ENCODE peak calls at places on chromosomes 7 and 10, in six cellular contexts. One of them, this sample, is unnamed.

GRCh38 chr10:133230387-133231195 is 574 bp downstream of the UTF1 start:
- DNase-seq in fibroblast of lung: no peak
- DNase-seq in upper lobe of left lung: peak; percentile 36
- DNase-seq in pancreas: no peak
- DNase-seq in IMR-90: no peak
- DNase-seq in tibial artery: no peak
- DNase-seq in this sample: no peak

GRCh38 chr7:80791509-80791929 is 127.3 kb downstream of the SEMA3C start:
- DNase-seq in fibroblast of lung: no peak
- DNase-seq in pancreas: no peak
- DNase-seq in IMR-90: no peak
- DNase-seq in upper lobe of left lung: no peak
- DNase-seq in tibial artery: no peak
- DNase-seq in this sample: no peak

GRCh38 chr7:84809877-84810276 is 377.0 kb downstream of the SEMA3D start:
- DNase-seq in fibroblast of lung: no peak
- DNase-seq in pancreas: no peak
- DNase-seq in IMR-90: no peak
- DNase-seq in tibial artery: no peak
- DNase-seq in upper lobe of left lung: no peak
- DNase-seq in this sample: no peak

GRCh38 chr7:102464577-102465280 is at the start of the genes ALKBH4 and LRWD1:
- DNase-seq in pancreas: peak; percentile 95
- DNase-seq in IMR-90: peak; percentile 87
- DNase-seq in tibial artery: peak; percentile 92
- DNase-seq in upper lobe of left lung: peak; percentile 97
- DNase-seq in fibroblast of lung: peak; percentile 87
- DNase-seq in this sample: peak; percentile 93

GRCh38 chr10:95374597-95375209 is 83.9 kb upstream of the PDLIM1 start:
- DNase-seq in IMR-90: peak; percentile 57
- DNase-seq in fibroblast of lung: peak; percentile 78
- DNase-seq in tibial artery: peak; percentile 53
- DNase-seq in pancreas: peak; percentile 77
- DNase-seq in upper lobe of left lung: peak; percentile 72
- DNase-seq in this sample: peak; percentile 86

GRCh38 chr7:159144756-159145543 is at the start of gene VIPR2:
- DNase-seq in pancreas: peak; percentile 37
- DNase-seq in fibroblast of lung: no peak
- DNase-seq in IMR-90: no peak
- DNase-seq in upper lobe of left lung: no peak
- DNase-seq in tibial artery: no peak
- DNase-seq in this sample: no peak

GRCh38 chr10:15483215-15483970 is 112.3 kb upstream of the FAM171A1 start:
- DNase-seq in pancreas: no peak
- DNase-seq in IMR-90: no peak
- DNase-seq in fibroblast of lung: peak; percentile 51
- DNase-seq in tibial artery: no peak
- DNase-seq in upper lobe of left lung: no peak
- DNase-seq in this sample: no peak

GRCh38 chr7:108576110-108576509 is 6.4 kb downstream of the DNAJB9 start:
- DNase-seq in IMR-90: no peak
- DNase-seq in fibroblast of lung: no peak
- DNase-seq in tibial artery: no peak
- DNase-seq in upper lobe of left lung: no peak
- DNase-seq in pancreas: no peak
- DNase-seq in this sample: no peak

GRCh38 chr10:21764790-21765189 is 230.8 kb downstream of the MLLT10 start:
- DNase-seq in IMR-90: no peak
- DNase-seq in upper lobe of left lung: no peak
- DNase-seq in pancreas: no peak
- DNase-seq in tibial artery: no peak
- DNase-seq in fibroblast of lung: no peak
- DNase-seq in this sample: no peak

GRCh38 chr7:111091623-111092370 is 870 bp downstream of the LRRN3 start:
- DNase-seq in IMR-90: no peak
- DNase-seq in tibial artery: no peak
- DNase-seq in fibroblast of lung: no peak
- DNase-seq in upper lobe of left lung: no peak
- DNase-seq in pancreas: no peak
- DNase-seq in this sample: no peak

DNA sequence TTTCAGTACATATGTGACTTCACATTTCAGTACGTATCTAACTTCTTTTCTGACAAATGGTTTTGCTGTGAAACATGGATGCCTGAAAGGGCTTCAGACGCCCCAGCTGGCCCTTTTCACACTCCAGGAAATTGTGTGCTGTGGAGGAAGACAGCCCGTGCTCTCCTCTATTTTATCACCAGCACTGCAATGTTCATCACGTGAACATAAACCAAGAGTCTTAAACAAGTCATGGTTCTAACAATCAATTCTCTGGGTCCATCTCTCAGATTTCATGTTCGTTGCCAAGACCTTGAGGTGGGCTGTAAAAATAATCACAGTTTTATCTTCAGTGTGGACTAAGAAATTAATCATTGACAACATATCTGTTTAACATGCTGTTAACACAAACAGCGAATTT is 141.2 kb downstream of the WDR37 start:
- DNase-seq in tibial artery: no peak
- DNase-seq in fibroblast of lung: no peak
- DNase-seq in IMR-90: no peak
- DNase-seq in upper lobe of left lung: no peak
- DNase-seq in pancreas: no peak
- DNase-seq in this sample: no peak
- H3K4me3 ChIP-seq in tibial artery: no peak overlapping the region
- H3K4me3 ChIP-seq in fibroblast of lung: no peak overlapping the region
- H3K4me3 ChIP-seq in IMR-90: no peak overlapping the region
- H3K4me3 ChIP-seq in upper lobe of left lung: no peak overlapping the region
- H3K4me3 ChIP-seq in pancreas: no peak overlapping the region
- H3K4me3 ChIP-seq in this sample: no peak overlapping the region

GRCh38 chr10:5843814-5844705 is 30.8 kb upstream of the GDI2 start:
- DNase-seq in pancreas: no peak
- DNase-seq in tibial artery: no peak
- DNase-seq in upper lobe of left lung: no peak
- DNase-seq in fibroblast of lung: no peak
- DNase-seq in IMR-90: no peak
- DNase-seq in this sample: no peak
- H3K4me3 ChIP-seq in pancreas: no peak overlapping the region
- H3K4me3 ChIP-seq in tibial artery: no peak overlapping the region
- H3K4me3 ChIP-seq in upper lobe of left lung: no peak overlapping the region
- H3K4me3 ChIP-seq in fibroblast of lung: no peak overlapping the region
- H3K4me3 ChIP-seq in IMR-90: no peak overlapping the region
- H3K4me3 ChIP-seq in this sample: no peak overlapping the region

GRCh38 chr10:112278871-112279270 is 4.3 kb upstream of the TECTB start:
- DNase-seq in pancreas: no peak
- DNase-seq in fibroblast of lung: no peak
- DNase-seq in upper lobe of left lung: no peak
- DNase-seq in tibial artery: no peak
- DNase-seq in IMR-90: no peak
- DNase-seq in this sample: no peak
- H3K4me3 ChIP-seq in pancreas: no peak overlapping the region
- H3K4me3 ChIP-seq in fibroblast of lung: no peak overlapping the region
- H3K4me3 ChIP-seq in upper lobe of left lung: no peak overlapping the region
- H3K4me3 ChIP-seq in tibial artery: no peak overlapping the region
- H3K4me3 ChIP-seq in IMR-90: no peak overlapping the region
- H3K4me3 ChIP-seq in this sample: no peak overlapping the region

GRCh38 chr10:61993676-61994401 is 92.3 kb downstream of the ARID5B start:
- DNase-seq in upper lobe of left lung: no peak
- DNase-seq in IMR-90: no peak
- DNase-seq in fibroblast of lung: peak; percentile 66
- DNase-seq in pancreas: no peak
- DNase-seq in tibial artery: no peak
- DNase-seq in this sample: no peak
- H3K4me3 ChIP-seq in upper lobe of left lung: no peak overlapping the region
- H3K4me3 ChIP-seq in IMR-90: no peak overlapping the region
- H3K4me3 ChIP-seq in fibroblast of lung: peak overlapping the region; percentile 35
- H3K4me3 ChIP-seq in pancreas: no peak overlapping the region
- H3K4me3 ChIP-seq in tibial artery: peak overlapping the region; percentile 36
- H3K4me3 ChIP-seq in this sample: no peak overlapping the region

DNA sequence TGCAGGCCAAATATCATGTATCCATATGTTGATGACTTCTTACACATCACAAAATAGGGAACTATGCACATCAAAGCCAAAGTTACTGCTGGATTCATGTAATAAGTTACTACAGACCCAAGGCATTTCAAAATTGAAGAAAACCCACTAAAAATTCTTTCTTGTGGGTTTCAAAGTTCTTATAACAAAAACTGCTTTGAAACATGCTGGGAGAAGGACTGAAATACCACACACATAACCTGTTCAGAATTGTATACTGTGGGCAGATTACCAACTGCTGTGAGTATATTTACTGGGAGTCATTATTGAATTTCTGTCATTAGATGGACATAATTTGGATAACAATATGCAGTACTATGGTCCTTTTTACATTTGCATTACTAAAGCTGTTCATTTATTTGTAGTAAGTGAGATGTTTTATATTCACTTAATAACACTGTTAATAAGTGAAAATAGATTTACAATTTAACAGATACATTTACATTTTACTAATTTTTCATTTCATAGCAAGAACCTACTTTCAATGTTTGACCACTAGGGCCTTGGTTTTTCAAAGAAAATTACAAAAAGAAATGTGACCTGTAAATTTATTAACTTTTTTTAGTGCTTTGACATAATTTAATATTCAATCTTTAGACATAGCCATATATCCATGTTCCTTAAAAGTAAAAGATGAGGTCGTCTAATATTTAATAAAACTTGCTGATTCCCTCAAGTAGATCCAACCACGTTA is 132.6 kb downstream of the MAGI2 start:
- DNase-seq in upper lobe of left lung: no peak
- DNase-seq in pancreas: no peak
- DNase-seq in IMR-90: peak; percentile 13
- DNase-seq in tibial artery: no peak
- DNase-seq in fibroblast of lung: no peak
- DNase-seq in this sample: no peak
- H3K4me3 ChIP-seq in upper lobe of left lung: no peak overlapping the region
- H3K4me3 ChIP-seq in pancreas: no peak overlapping the region
- H3K4me3 ChIP-seq in IMR-90: no peak overlapping the region
- H3K4me3 ChIP-seq in tibial artery: no peak overlapping the region
- H3K4me3 ChIP-seq in fibroblast of lung: no peak overlapping the region
- H3K4me3 ChIP-seq in this sample: no peak overlapping the region

DNA sequence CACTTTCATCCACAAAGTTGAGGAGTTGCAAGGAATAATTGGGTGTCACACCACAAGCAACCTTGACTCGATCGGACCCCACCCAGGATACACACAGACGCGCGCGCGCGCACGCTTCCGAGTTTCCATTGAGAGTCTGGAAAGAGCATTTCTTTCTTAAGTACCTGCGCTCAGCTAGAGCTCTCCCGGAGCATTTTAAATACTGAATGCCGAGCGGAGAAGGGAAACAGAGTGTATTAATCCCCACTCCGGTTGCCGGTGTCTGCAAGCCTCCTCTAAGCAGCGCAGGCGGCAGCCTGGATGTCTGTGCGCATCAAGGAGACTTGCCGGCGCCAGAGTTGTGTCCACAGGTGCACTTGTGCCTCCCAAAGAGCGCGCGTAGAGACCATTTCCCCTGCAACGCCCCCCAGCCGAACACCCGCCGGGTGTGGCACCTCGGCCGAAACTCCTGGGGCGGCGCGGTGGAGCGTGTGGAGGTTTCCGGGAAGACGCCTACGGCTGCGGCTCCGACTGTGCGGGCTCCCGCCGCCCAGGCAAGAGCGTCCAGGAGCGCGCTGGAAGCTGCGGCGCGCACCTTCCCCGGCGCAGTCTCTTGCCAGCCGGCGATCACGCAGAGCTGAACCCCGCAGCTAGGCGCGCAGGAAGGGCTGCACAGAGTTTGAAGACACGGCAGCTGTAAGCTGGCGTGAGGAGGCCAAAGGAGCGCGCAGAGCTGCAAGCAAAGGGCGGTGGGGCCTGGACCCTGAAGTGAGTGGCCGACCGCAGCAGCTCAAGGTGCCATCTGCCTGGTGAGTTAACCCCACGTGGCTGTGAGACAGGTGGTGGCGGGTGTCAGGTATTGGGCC is 1.1 kb upstream of the FEZF1 start:
- DNase-seq in upper lobe of left lung: no peak
- DNase-seq in pancreas: no peak
- DNase-seq in tibial artery: no peak
- DNase-seq in IMR-90: no peak
- DNase-seq in fibroblast of lung: no peak
- DNase-seq in this sample: no peak
- H3K4me3 ChIP-seq in upper lobe of left lung: peak overlapping the region; percentile 2
- H3K4me3 ChIP-seq in pancreas: no peak overlapping the region
- H3K4me3 ChIP-seq in tibial artery: peak overlapping the region; percentile 40
- H3K4me3 ChIP-seq in IMR-90: no peak overlapping the region
- H3K4me3 ChIP-seq in fibroblast of lung: no peak overlapping the region
- H3K4me3 ChIP-seq in this sample: peak overlapping the region; percentile 34

DNA sequence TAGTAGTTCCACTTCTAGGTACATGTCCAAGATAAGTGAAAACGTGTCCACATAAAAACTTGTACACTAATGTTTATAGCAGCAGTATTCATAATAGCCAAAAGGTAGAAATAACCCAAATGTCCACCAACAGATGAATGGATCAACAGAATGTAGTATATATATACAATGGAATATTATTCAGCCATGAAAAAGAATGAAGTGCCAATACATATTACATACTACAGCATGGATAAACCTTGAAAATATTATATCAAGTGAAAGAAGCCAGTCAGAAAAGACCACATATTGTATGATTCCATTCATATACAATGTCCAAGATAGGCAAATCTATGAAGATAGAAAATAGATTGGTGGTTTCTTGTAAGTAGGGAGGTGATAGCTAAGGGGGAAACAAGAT is 47.8 kb upstream of the WASL start:
- DNase-seq in fibroblast of lung: no peak
- DNase-seq in tibial artery: no peak
- DNase-seq in IMR-90: no peak
- DNase-seq in pancreas: no peak
- DNase-seq in upper lobe of left lung: no peak
- DNase-seq in this sample: no peak
- H3K4me3 ChIP-seq in fibroblast of lung: no peak overlapping the region
- H3K4me3 ChIP-seq in tibial artery: no peak overlapping the region
- H3K4me3 ChIP-seq in IMR-90: no peak overlapping the region
- H3K4me3 ChIP-seq in pancreas: no peak overlapping the region
- H3K4me3 ChIP-seq in upper lobe of left lung: no peak overlapping the region
- H3K4me3 ChIP-seq in this sample: no peak overlapping the region